ENCODE peak calls at places on chromosomes 7 and 10, in seven cellular contexts. S is IMR-90, P is neuronal stem cell, D is H1, K is mesendoderm, M is mesenchymal stem cell, Y is trophoblast cell. V is an unnamed sample.

GRCh38 chr10:8874972-8875371 is 820.5 kb downstream of the GATA3 start:
- DNase-seq in S (no peak), P (no peak), D (no peak), K (no peak), M (no peak), Y (no peak), V (no peak)

GRCh38 chr7:129262333-129262732 is 37.5 kb downstream of the AHCYL2 start:
- DNase-seq in S (no peak), P (no peak), D (no peak), K (no peak), M (peak; percentile 35), Y (no peak), V (no peak)

GRCh38 chr7:115693779-115694178 is 336.8 kb downstream of the TFEC start:
- DNase-seq in S (no peak), P (no peak), D (no peak), K (no peak), M (no peak), Y (no peak), V (no peak)

GRCh38 chr10:48839809-48840679 is 99.6 kb downstream of the LRRC18 start:
- DNase-seq in S (no peak), P (no peak), D (no peak), K (no peak), M (no peak), Y (no peak), V (no peak)

GRCh38 chr7:13903997-13904396 is 85.5 kb downstream of the ETV1 start:
- DNase-seq in S (peak; percentile 51), P (no peak), D (no peak), K (no peak), M (peak; percentile 84), Y (peak; percentile 3), V (no peak)

GRCh38 chr10:43218206-43218950 is 48.5 kb downstream of the RASGEF1A start:
- DNase-seq in S (no peak), P (no peak), D (no peak), K (no peak), M (no peak), Y (peak; percentile 95), V (no peak)

GRCh38 chr7:41047192-41047591 is 655.7 kb downstream of the INHBA start:
- DNase-seq in S (no peak), P (no peak), D (no peak), K (no peak), M (peak; percentile 42), Y (no peak), V (no peak)

GRCh38 chr7:5525271-5526189 is 101.9 kb upstream of the TNRC18 start:
- DNase-seq in S (peak; percentile 54), P (no peak), D (no peak), K (peak; percentile 74), M (peak; percentile 57), Y (peak; percentile 46), V (peak; percentile 65)

GRCh38 chr7:47982610-47983009 is 3.2 kb upstream of the HUS1 start:
- DNase-seq in S (no peak), P (no peak), D (no peak), K (no peak), M (no peak), Y (peak; percentile 7), V (no peak)

GRCh38 chr10:125999694-126000093 is 103.3 kb downstream of the FANK1 start:
- DNase-seq in S (no peak), P (no peak), D (no peak), K (no peak), M (no peak), Y (no peak), V (no peak)
- H3K23ac ChIP-seq in S (no peak overlapping the region), P (no peak overlapping the region), D (no peak overlapping the region), K (no peak overlapping the region), M (no peak overlapping the region), Y (no peak overlapping the region), V (no peak overlapping the region)

GRCh38 chr7:2526659-2527504 is 7.3 kb downstream of the LFNG start:
- DNase-seq in S (no peak), P (no peak), D (no peak), K (no peak), M (no peak), Y (no peak), V (no peak)
- H3K9ac ChIP-seq in S (no peak overlapping the region), P (peak overlapping the region; percentile 54), D (no peak overlapping the region), K (no peak overlapping the region), M (no peak overlapping the region), Y (no peak overlapping the region), V (no peak overlapping the region)

GRCh38 chr7:80943342-80943741 is 24.5 kb upstream of the SEMA3C start:
- DNase-seq in S (no peak), P (no peak), D (no peak), K (no peak), M (no peak), Y (no peak), V (no peak)
- H4K8ac ChIP-seq in S (peak overlapping the region; percentile 50), P (no peak overlapping the region), D (no peak overlapping the region), K (no peak overlapping the region), M (no peak overlapping the region), Y (no peak overlapping the region), V (no peak overlapping the region)

DNA sequence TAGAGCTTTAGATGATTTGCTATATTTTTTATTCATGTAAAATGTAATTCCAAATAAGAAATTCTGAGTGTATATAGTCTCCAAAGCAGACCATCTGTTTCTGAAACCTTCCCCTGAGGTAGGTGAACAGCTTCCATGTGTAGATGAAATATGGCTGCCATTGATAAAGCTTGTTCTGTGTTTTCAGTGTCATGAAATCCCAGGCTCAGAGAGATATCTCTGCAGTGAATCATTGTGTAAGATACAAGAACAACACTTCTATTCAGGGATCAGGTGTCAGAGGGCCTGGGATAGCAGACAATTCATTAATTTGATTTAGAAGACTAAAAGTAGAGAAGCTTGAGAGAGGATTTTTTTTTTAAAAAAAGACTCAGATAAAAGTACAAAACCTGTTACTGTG is 29.0 kb downstream of the ACTA2 start:
- DNase-seq in S (peak; percentile 78), P (no peak), D (no peak), K (no peak), M (no peak), Y (no peak), V (no peak)
- H3K23ac ChIP-seq in S (no peak overlapping the region), P (no peak overlapping the region), D (no peak overlapping the region), K (no peak overlapping the region), M (no peak overlapping the region), Y (no peak overlapping the region), V (no peak overlapping the region)

DNA sequence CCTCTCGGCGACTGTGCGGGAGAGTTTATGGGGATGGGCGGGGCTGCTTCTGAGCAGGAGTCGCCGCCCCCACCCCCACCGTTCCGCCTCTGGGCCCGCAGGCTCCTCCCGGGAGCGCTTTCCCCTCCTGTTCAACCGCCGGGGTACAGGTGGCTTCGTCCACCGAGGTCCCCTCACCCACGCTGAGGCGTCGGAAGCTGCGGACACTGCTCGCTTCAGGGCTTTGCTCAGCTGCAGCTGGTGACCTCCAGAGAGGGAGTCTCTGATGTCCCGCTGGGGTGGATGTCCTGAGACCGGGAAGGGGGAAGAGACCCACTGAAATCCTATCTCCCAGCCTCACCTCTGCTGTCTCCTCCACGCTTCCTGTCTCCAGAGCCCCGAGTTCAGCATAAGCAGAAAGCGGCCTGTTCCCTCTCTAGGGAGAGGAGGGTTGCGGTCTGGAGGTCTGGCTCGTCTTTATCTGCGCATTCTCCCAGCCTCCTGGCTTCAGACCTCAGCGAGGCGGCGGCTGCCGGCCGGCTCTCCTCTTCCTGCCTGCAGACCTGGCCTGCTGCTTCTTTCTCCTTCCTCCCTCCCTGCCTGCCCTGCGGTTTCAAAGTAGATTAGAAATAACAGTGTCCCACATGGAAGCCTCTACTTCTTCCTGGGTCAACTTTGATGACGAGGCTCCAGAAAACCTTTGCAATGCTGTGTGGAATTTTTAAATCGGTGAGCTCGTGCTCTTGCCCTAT is 1.8 kb downstream of the CYP2E1 start:
- DNase-seq in S (peak; percentile 6), P (no peak), D (no peak), K (no peak), M (no peak), Y (no peak), V (no peak)
- H3K9ac ChIP-seq in S (no peak overlapping the region), P (no peak overlapping the region), D (no peak overlapping the region), K (no peak overlapping the region), M (peak overlapping the region; percentile 47), Y (no peak overlapping the region), V (no peak overlapping the region)

GRCh38 chr7:153934048-153934447 is 118.2 kb upstream of the DPP6 start:
- DNase-seq in S (no peak), P (no peak), D (no peak), K (peak; percentile 16), M (no peak), Y (no peak), V (peak; percentile 37)
- H4K8ac ChIP-seq in S (no peak overlapping the region), P (no peak overlapping the region), D (no peak overlapping the region), K (no peak overlapping the region), M (no peak overlapping the region), Y (no peak overlapping the region), V (no peak overlapping the region)

DNA sequence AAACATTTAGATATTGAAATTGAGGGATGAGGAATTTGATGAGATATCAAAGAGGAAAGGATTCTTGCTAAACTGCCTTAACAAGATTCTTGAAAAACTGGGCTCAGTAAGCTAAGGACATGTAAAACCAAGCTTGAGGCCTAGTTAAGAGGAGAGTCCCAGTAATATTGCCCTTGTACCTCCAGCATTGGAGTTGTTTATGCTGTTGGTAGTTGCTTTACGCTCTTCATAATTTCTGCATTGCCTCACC is 156.1 kb upstream of the TRIM24 start:
- DNase-seq in S (no peak), P (no peak), D (no peak), K (peak; percentile 56), M (no peak), Y (no peak), V (no peak)
- H3K23ac ChIP-seq in S (no peak overlapping the region), P (no peak overlapping the region), D (no peak overlapping the region), K (no peak overlapping the region), M (no peak overlapping the region), Y (no peak overlapping the region), V (no peak overlapping the region)

GRCh38 chr10:74153676-74154075 is 2.7 kb downstream of the ADK start:
- DNase-seq in S (no peak), P (no peak), D (no peak), K (no peak), M (no peak), Y (no peak), V (no peak)
- H3K9ac ChIP-seq in S (no peak overlapping the region), P (no peak overlapping the region), D (no peak overlapping the region), K (no peak overlapping the region), M (peak overlapping the region; percentile 47), Y (no peak overlapping the region), V (no peak overlapping the region)

GRCh38 chr7:7732566-7733290 is 14.3 kb upstream of the RPA3 start:
- DNase-seq in S (peak; percentile 16), P (peak; percentile 14), D (no peak), K (no peak), M (peak; percentile 33), Y (no peak), V (no peak)

GRCh38 chr7:7736671-7737070 is 18.3 kb upstream of the RPA3 start:
- DNase-seq in S (no peak), P (peak; percentile 37), D (no peak), K (peak; percentile 66), M (no peak), Y (no peak), V (peak; percentile 38)

GRCh38 chr7:7737674-7738073 is 19.3 kb upstream of the RPA3 start:
- DNase-seq in S (no peak), P (no peak), D (no peak), K (no peak), M (no peak), Y (no peak), V (no peak)

DNA sequence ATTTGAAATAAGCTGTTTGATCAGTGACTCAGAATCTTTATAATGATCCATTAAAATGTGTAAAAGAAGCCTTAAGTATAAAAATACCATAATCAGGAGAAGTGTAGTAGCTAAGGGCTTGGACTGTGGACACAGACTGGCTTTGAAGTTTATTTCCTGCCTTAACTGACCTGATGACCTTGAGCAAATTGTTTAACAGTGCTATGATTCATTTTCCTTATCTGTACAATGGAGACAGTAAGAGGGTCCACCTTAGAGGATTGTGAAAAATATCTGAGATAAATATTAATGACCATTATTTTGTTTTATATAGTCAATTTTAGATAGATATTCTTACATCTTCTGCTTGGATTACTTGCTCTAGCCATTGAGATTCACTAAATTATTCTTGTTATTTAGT is 13.3 kb upstream of the RPA3 start:
- DNase-seq in S (no peak), P (no peak), D (no peak), K (no peak), M (no peak), Y (no peak), V (no peak)
- H4K8ac ChIP-seq in S (no peak overlapping the region), P (no peak overlapping the region), D (no peak overlapping the region), K (no peak overlapping the region), M (no peak overlapping the region), Y (no peak overlapping the region), V (no peak overlapping the region)

V was measured in H9.